ENCODE peak calls at places on chromosomes 4 and X, in seven cellular contexts. F is activated CD8-positive, alpha-beta T cell treated with anti-CD3 and anti-CD28 coated beads for 36 hours; U is WERI-Rb-1; T is cardiac fibroblast; W is tibial nerve; X is NCI-H2081; L is hypothalamus. S is an unnamed sample.
A peak's percentile ranks its signal among the peaks of the same experiment; 100 is the strongest.

GRCh38 chrX:96752776-96753175 is 68.1 kb downstream of the DIAPH2 start:
- DNase-seq in T (no peak), F (no peak), X (no peak), L (no peak), W (no peak), U (no peak), S (no peak)

GRCh38 chr4:166527500-166527899 is 654.5 kb downstream of the TLL1 start:
- DNase-seq in T (peak; percentile 1), W (no peak), U (no peak), X (no peak), L (no peak), F (no peak), S (peak; percentile 18)

GRCh38 chrX:119127643-119128042 is at the start of gene KIAA1210:
- DNase-seq in T (no peak), X (no peak), U (no peak), W (no peak), F (no peak), L (no peak), S (no peak)

GRCh38 chr4:184746532-184746870 is 12.6 kb upstream of the CENPU start:
- DNase-seq in T (peak; percentile 97), F (no peak), U (no peak), L (no peak), X (no peak), W (peak; percentile 78), S (peak; percentile 60)

GRCh38 chr4:113880240-113881028 is 99.0 kb downstream of the ARSJ start:
- DNase-seq in X (no peak), W (no peak), T (peak; percentile 12), F (no peak), L (no peak), U (no peak), S (no peak)

GRCh38 chr4:60033826-60034225 is 1166.3 kb upstream of the ADGRL3 start:
- DNase-seq in W (no peak), F (no peak), U (no peak), X (peak; percentile 15), L (no peak), T (no peak), S (peak; percentile 1)

GRCh38 chr4:43275779-43276178 is 383.3 kb downstream of the GRXCR1 start:
- DNase-seq in T (no peak), W (no peak), U (no peak), L (no peak), F (no peak), X (no peak), S (no peak)

GRCh38 chr4:74283614-74284013 is 24.7 kb upstream of the EPGN start:
- DNase-seq in F (no peak), L (no peak), T (peak; percentile 42), W (no peak), U (no peak), X (no peak), S (no peak)

GRCh38 chr4:70996014-70996353 is 2.5 kb downstream of the DCK start:
- DNase-seq in W (no peak), U (no peak), F (peak; percentile 52), X (no peak), T (no peak), L (no peak), S (no peak)

GRCh38 chrX:1883772-1884171 is 268.9 kb downstream of the ASMT start:
- DNase-seq in T (no peak), F (no peak), W (no peak), X (no peak), L (no peak), U (no peak), S (peak; percentile 47)

GRCh38 chrX:20149326-20149725 is 7.7 kb upstream of the EIF1AX start:
- DNase-seq in T (no peak), W (no peak), L (no peak), U (no peak), F (no peak), X (no peak), S (no peak)

GRCh38 chrX:150100261-150100660 is 162.0 kb upstream of the EOLA2 start:
- DNase-seq in W (no peak), U (no peak), T (no peak), F (no peak), L (no peak), X (no peak), S (no peak)

GRCh38 chr4:48483777-48484493 is 792 bp downstream of the SLC10A4 start:
- DNase-seq in U (no peak), T (no peak), W (no peak), L (no peak), X (peak; percentile 37), F (no peak), S (peak; percentile 47)